ENCODE peak calls at places on chromosomes 12 and 14, in four cellular contexts. T, X, N and L are unnamed samples.

GRCh38 chr14:61470261-61470953 is 149.0 kb downstream of the PRKCH start:
- DNase-seq in X (peak; percentile 83), N (no peak), T (peak; percentile 16), L (peak; percentile 79)

GRCh38 chr14:96243785-96244184 is 12.2 kb upstream of the BDKRB1 start:
- DNase-seq in N (no peak), X (no peak), T (no peak), L (no peak)

GRCh38 chr14:27391331-27391730 is 793.5 kb upstream of the NOVA1 start:
- DNase-seq in X (peak; percentile 12), N (no peak), T (no peak), L (no peak)

GRCh38 chr12:125124320-125124966 is 59.2 kb downstream of the AACS start:
- DNase-seq in N (no peak), X (peak; percentile 64), T (no peak), L (no peak)

GRCh38 chr14:35121026-35121886 is 534 bp downstream of the PPP2R3C start:
- DNase-seq in T (no peak), N (peak; percentile 54), X (no peak), L (no peak)

GRCh38 chr14:34088918-34089317 is 138.0 kb upstream of the EGLN3 start:
- DNase-seq in T (no peak), X (no peak), N (no peak), L (no peak)

GRCh38 chr12:48601013-48601756 is 31.3 kb upstream of the LALBA start:
- DNase-seq in T (no peak), X (peak; percentile 9), N (no peak), L (no peak)

GRCh38 chr12:122042910-122043309 is 21.2 kb downstream of the BCL7A start:
- DNase-seq in X (peak; percentile 66), T (no peak), N (no peak), L (no peak)

GRCh38 chr14:23063601-23064000 is 6.3 kb upstream of the CDH24 start:
- DNase-seq in N (no peak), T (no peak), X (no peak), L (no peak)

GRCh38 chr14:47658041-47658440 is 17.4 kb downstream of the MDGA2 start:
- DNase-seq in N (no peak), T (no peak), X (no peak), L (no peak)

GRCh38 chr14:31122098-31122611 is 85.4 kb downstream of the HECTD1 start:
- DNase-seq in N (no peak), X (peak; percentile 12), T (no peak), L (no peak)

GRCh38 chr12:60257063-60257462 is 661.2 kb downstream of the SLC16A7 start:
- DNase-seq in N (no peak), T (no peak), X (peak; percentile 74), L (no peak)

GRCh38 chr14:75409425-75410205 is 18.2 kb upstream of the JDP2 start:
- DNase-seq in X (no peak), T (no peak), N (no peak), L (no peak)

GRCh38 chr12:25482637-25483036 is 70.4 kb downstream of the LMNTD1 start:
- DNase-seq in N (no peak), X (no peak), T (peak; percentile 74), L (no peak)

GRCh38 chr14:93410021-93410420 is 20.7 kb upstream of the UNC79 start:
- DNase-seq in X (no peak), N (no peak), T (no peak), L (no peak)